ENCODE peak calls at places on chromosomes 2 and 18, in eight cellular contexts. One of them, this sample, is unnamed.

GRCh38 chr2:6971502-6971901 is 54.3 kb downstream of the RNF144A start:
- DNase-seq in activated CD8-positive, alpha-beta T cell treated with anti-CD3 and anti-CD28 coated beads for 36 hours: no peak
- DNase-seq in lung: no peak
- DNase-seq in fibroblast of the conjunctiva: no peak
- DNase-seq in fibroblast of lung: no peak
- DNase-seq in HT1080: no peak
- DNase-seq in T-helper 1 cell: no peak
- DNase-seq in Ammon's horn: no peak
- DNase-seq in this sample: no peak

GRCh38 chr2:63692002-63692606 is 103.3 kb downstream of the MDH1 start:
- DNase-seq in T-helper 1 cell: no peak
- DNase-seq in lung: no peak
- DNase-seq in activated CD8-positive, alpha-beta T cell treated with anti-CD3 and anti-CD28 coated beads for 36 hours: peak
- DNase-seq in Ammon's horn: peak
- DNase-seq in fibroblast of lung: peak
- DNase-seq in HT1080: peak
- DNase-seq in fibroblast of the conjunctiva: peak
- DNase-seq in this sample: peak

GRCh38 chr2:113132622-113133021 is 5.2 kb downstream of the IL1RN start:
- DNase-seq in activated CD8-positive, alpha-beta T cell treated with anti-CD3 and anti-CD28 coated beads for 36 hours: no peak
- DNase-seq in fibroblast of the conjunctiva: no peak
- DNase-seq in fibroblast of lung: no peak
- DNase-seq in Ammon's horn: no peak
- DNase-seq in T-helper 1 cell: no peak
- DNase-seq in HT1080: no peak
- DNase-seq in lung: no peak
- DNase-seq in this sample: no peak

GRCh38 chr2:235135990-235136561 is 184.3 kb downstream of the SH3BP4 start:
- DNase-seq in HT1080: peak
- DNase-seq in fibroblast of lung: peak
- DNase-seq in fibroblast of the conjunctiva: peak
- DNase-seq in Ammon's horn: peak
- DNase-seq in activated CD8-positive, alpha-beta T cell treated with anti-CD3 and anti-CD28 coated beads for 36 hours: peak
- DNase-seq in T-helper 1 cell: no peak
- DNase-seq in lung: peak
- DNase-seq in this sample: peak

GRCh38 chr18:23135679-23136325 is 517 bp downstream of the CABLES1 start:
- DNase-seq in fibroblast of the conjunctiva: no peak
- DNase-seq in T-helper 1 cell: no peak
- DNase-seq in HT1080: no peak
- DNase-seq in fibroblast of lung: no peak
- DNase-seq in lung: peak
- DNase-seq in Ammon's horn: no peak
- DNase-seq in activated CD8-positive, alpha-beta T cell treated with anti-CD3 and anti-CD28 coated beads for 36 hours: peak
- DNase-seq in this sample: peak

GRCh38 chr2:149732001-149732685 is 144.6 kb upstream of the MMADHC start:
- DNase-seq in lung: no peak
- DNase-seq in fibroblast of lung: peak
- DNase-seq in T-helper 1 cell: no peak
- DNase-seq in Ammon's horn: no peak
- DNase-seq in fibroblast of the conjunctiva: no peak
- DNase-seq in HT1080: peak
- DNase-seq in activated CD8-positive, alpha-beta T cell treated with anti-CD3 and anti-CD28 coated beads for 36 hours: no peak
- DNase-seq in this sample: no peak

GRCh38 chr2:235494716-235495372 is 1.0 kb downstream of the AGAP1 start:
- DNase-seq in T-helper 1 cell: no peak
- DNase-seq in activated CD8-positive, alpha-beta T cell treated with anti-CD3 and anti-CD28 coated beads for 36 hours: peak
- DNase-seq in fibroblast of lung: peak
- DNase-seq in HT1080: peak
- DNase-seq in lung: peak
- DNase-seq in fibroblast of the conjunctiva: no peak
- DNase-seq in Ammon's horn: no peak
- DNase-seq in this sample: no peak

GRCh38 chr2:28624798-28625701 is 126.6 kb upstream of the PPP1CB start:
- DNase-seq in fibroblast of the conjunctiva: no peak
- DNase-seq in activated CD8-positive, alpha-beta T cell treated with anti-CD3 and anti-CD28 coated beads for 36 hours: peak
- DNase-seq in Ammon's horn: peak
- DNase-seq in fibroblast of lung: peak
- DNase-seq in HT1080: no peak
- DNase-seq in lung: peak
- DNase-seq in T-helper 1 cell: peak
- DNase-seq in this sample: no peak

GRCh38 chr2:75432761-75433361 is 127.9 kb downstream of the EVA1A start:
- DNase-seq in activated CD8-positive, alpha-beta T cell treated with anti-CD3 and anti-CD28 coated beads for 36 hours: no peak
- DNase-seq in Ammon's horn: no peak
- DNase-seq in HT1080: peak
- DNase-seq in fibroblast of lung: no peak
- DNase-seq in T-helper 1 cell: no peak
- DNase-seq in lung: peak
- DNase-seq in fibroblast of the conjunctiva: no peak
- DNase-seq in this sample: peak

GRCh38 chr2:72137498-72138010 is 10.1 kb downstream of the CYP26B1 start:
- DNase-seq in activated CD8-positive, alpha-beta T cell treated with anti-CD3 and anti-CD28 coated beads for 36 hours: peak
- DNase-seq in HT1080: peak
- DNase-seq in T-helper 1 cell: peak
- DNase-seq in lung: peak
- DNase-seq in fibroblast of the conjunctiva: no peak
- DNase-seq in Ammon's horn: peak
- DNase-seq in fibroblast of lung: peak
- DNase-seq in this sample: peak

GRCh38 chr18:67417864-67418523 is 98.5 kb downstream of the DSEL start:
- DNase-seq in fibroblast of lung: peak
- DNase-seq in HT1080: peak
- DNase-seq in lung: no peak
- DNase-seq in fibroblast of the conjunctiva: no peak
- DNase-seq in T-helper 1 cell: peak
- DNase-seq in Ammon's horn: peak
- DNase-seq in activated CD8-positive, alpha-beta T cell treated with anti-CD3 and anti-CD28 coated beads for 36 hours: peak
- DNase-seq in this sample: peak

GRCh38 chr2:231613054-231613654 is 20.5 kb downstream of the TEX44 start:
- DNase-seq in activated CD8-positive, alpha-beta T cell treated with anti-CD3 and anti-CD28 coated beads for 36 hours: no peak
- DNase-seq in Ammon's horn: peak
- DNase-seq in fibroblast of the conjunctiva: no peak
- DNase-seq in T-helper 1 cell: no peak
- DNase-seq in lung: no peak
- DNase-seq in fibroblast of lung: no peak
- DNase-seq in HT1080: no peak
- DNase-seq in this sample: no peak

GRCh38 chr2:172280820-172281454 is 146.4 kb upstream of the ITGA6 start:
- DNase-seq in HT1080: no peak
- DNase-seq in activated CD8-positive, alpha-beta T cell treated with anti-CD3 and anti-CD28 coated beads for 36 hours: no peak
- DNase-seq in fibroblast of lung: no peak
- DNase-seq in lung: no peak
- DNase-seq in T-helper 1 cell: no peak
- DNase-seq in Ammon's horn: peak
- DNase-seq in fibroblast of the conjunctiva: no peak
- DNase-seq in this sample: no peak

This sample was measured in DND-41.